ENCODE peak calls at places on chromosomes 4 and X, in four cellular contexts. O, Y, I and Z are unnamed samples.
A peak's percentile ranks its signal among the peaks of the same experiment; 100 is the strongest.

GRCh38 chr4:7677086-7677485 is 242.4 kb upstream of the PSAPL1 start:
- DNase-seq in O (no peak), Y (no peak), I (no peak), Z (no peak)

GRCh38 chrX:131895002-131895401 is 128.1 kb upstream of the STK26 start:
- DNase-seq in O (no peak), Y (no peak), I (no peak), Z (no peak)

GRCh38 chrX:37662181-37662580 is 23.4 kb upstream of the XK start:
- DNase-seq in O (no peak), Y (no peak), I (no peak), Z (no peak)

GRCh38 chr4:38675167-38676121 is 11.4 kb downstream of the KLF3 start:
- DNase-seq in O (no peak), Y (peak; percentile 55), I (peak; percentile 77), Z (peak; percentile 86)

GRCh38 chr4:174423257-174423944 is 98.9 kb downstream of the HPGD start:
- DNase-seq in O (no peak), Y (no peak), I (no peak), Z (peak; percentile 58)

GRCh38 chrX:119885554-119886428 is 9.9 kb upstream of the AKAP14 start:
- DNase-seq in O (no peak), Y (no peak), I (peak; percentile 98), Z (no peak)

GRCh38 chr4:183370786-183371185 is 48.6 kb upstream of the CLDN24 start:
- DNase-seq in O (no peak), Y (no peak), I (no peak), Z (no peak)

GRCh38 chr4:147866532-147867271 is 134.8 kb downstream of the ARHGAP10 start:
- DNase-seq in O (peak; percentile 66), Y (peak; percentile 81), I (peak; percentile 78), Z (peak; percentile 92)

GRCh38 chrX:131572372-131573014 is 28.6 kb downstream of the OR13H1 start:
- DNase-seq in O (no peak), Y (no peak), I (no peak), Z (no peak)

GRCh38 chr4:26124753-26125236 is 196.0 kb upstream of the RBPJ start:
- DNase-seq in O (no peak), Y (no peak), I (no peak), Z (no peak)

GRCh38 chrX:39688576-39689373 is 409.0 kb downstream of the BCOR start:
- DNase-seq in O (no peak), Y (peak; percentile 82), I (peak; percentile 1), Z (peak; percentile 18)

GRCh38 chrX:101397779-101398178 is 7.0 kb downstream of the RPL36A start:
- DNase-seq in O (no peak), Y (no peak), I (no peak), Z (peak; percentile 45)

GRCh38 chr4:116585240-116585639 is 500.1 kb downstream of the TRAM1L1 start:
- DNase-seq in O (no peak), Y (no peak), I (no peak), Z (peak; percentile 5)

GRCh38 chr4:153916273-153916755 is 127.4 kb upstream of the SFRP2 start:
- DNase-seq in O (peak; percentile 51), Y (no peak), I (no peak), Z (no peak)

GRCh38 chrX:9033989-9034388 is at the start of gene FAM9B:
- DNase-seq in O (no peak), Y (peak; percentile 18), I (no peak), Z (no peak)

GRCh38 chrX:127552571-127552970 is 499.6 kb downstream of the ACTRT1 start:
- DNase-seq in O (no peak), Y (no peak), I (no peak), Z (no peak)

GRCh38 chr4:134308910-134309309 is 107.3 kb upstream of the PABPC4L start:
- DNase-seq in O (no peak), Y (no peak), I (no peak), Z (no peak)

GRCh38 chr4:144910753-144911152 is 187.2 kb downstream of the ANAPC10 start:
- DNase-seq in O (no peak), Y (no peak), I (no peak), Z (no peak)

GRCh38 chr4:63315651-63316050 is 1093.6 kb downstream of the TECRL start:
- DNase-seq in O (no peak), Y (no peak), I (no peak), Z (no peak)

GRCh38 chr4:14695411-14695810 is 306.9 kb upstream of the CPEB2 start:
- DNase-seq in O (no peak), Y (no peak), I (no peak), Z (no peak)

GRCh38 chr4:114312349-114312748 is 286.3 kb upstream of the UGT8 start:
- DNase-seq in O (no peak), Y (no peak), I (no peak), Z (no peak)

GRCh38 chr4:1445716-1446445 is 39.6 kb upstream of the NKX1-1 start:
- DNase-seq in O (no peak), Y (no peak), I (no peak), Z (no peak)

GRCh38 chrX:40871385-40872082 is 136.2 kb upstream of the MED14 start:
- DNase-seq in O (peak; percentile 87), Y (no peak), I (no peak), Z (peak; percentile 52)

GRCh38 chr4:8176547-8177399 is 18.2 kb upstream of the ABLIM2 start:
- DNase-seq in O (no peak), Y (peak; percentile 54), I (peak; percentile 65), Z (peak; percentile 45)

GRCh38 chr4:47145630-47146029 is 114.3 kb downstream of the GABRB1 start:
- DNase-seq in O (peak; percentile 41), Y (no peak), I (peak; percentile 1), Z (peak; percentile 2)

GRCh38 chrX:84340981-84341380 is 153.0 kb upstream of the RPS6KA6 start:
- DNase-seq in O (no peak), Y (no peak), I (no peak), Z (no peak)

GRCh38 chr4:152385551-152385950 is 150.3 kb downstream of the FBXW7 start:
- DNase-seq in O (no peak), Y (no peak), I (no peak), Z (peak; percentile 23)

GRCh38 chr4:9833421-9833820 is 52.0 kb downstream of the DRD5 start:
- DNase-seq in O (no peak), Y (no peak), I (no peak), Z (no peak)

GRCh38 chrX:131831185-131831520 is 191.9 kb upstream of the STK26 start:
- DNase-seq in O (no peak), Y (no peak), I (no peak), Z (no peak)

GRCh38 chr4:41129128-41129754 is 85.1 kb downstream of the APBB2 start:
- DNase-seq in O (no peak), Y (no peak), I (no peak), Z (no peak)

GRCh38 chrX:72314881-72315280 is 9.2 kb upstream of the CITED1 start:
- DNase-seq in O (no peak), Y (no peak), I (no peak), Z (no peak)

GRCh38 chr4:121338506-121338905 is 42.3 kb downstream of the QRFPR start:
- DNase-seq in O (no peak), Y (no peak), I (no peak), Z (no peak)

GRCh38 chr4:80219301-80220025 is 22.2 kb downstream of the PRDM8 start:
- DNase-seq in O (no peak), Y (no peak), I (no peak), Z (no peak)

GRCh38 chr4:15717647-15718416 is 15.0 kb downstream of the BST1 start:
- DNase-seq in O (no peak), Y (no peak), I (no peak), Z (peak; percentile 8)
- H3K9ac ChIP-seq in O (no peak overlapping the region), Y (no peak overlapping the region), I (no peak overlapping the region), Z (no peak overlapping the region)

DNA sequence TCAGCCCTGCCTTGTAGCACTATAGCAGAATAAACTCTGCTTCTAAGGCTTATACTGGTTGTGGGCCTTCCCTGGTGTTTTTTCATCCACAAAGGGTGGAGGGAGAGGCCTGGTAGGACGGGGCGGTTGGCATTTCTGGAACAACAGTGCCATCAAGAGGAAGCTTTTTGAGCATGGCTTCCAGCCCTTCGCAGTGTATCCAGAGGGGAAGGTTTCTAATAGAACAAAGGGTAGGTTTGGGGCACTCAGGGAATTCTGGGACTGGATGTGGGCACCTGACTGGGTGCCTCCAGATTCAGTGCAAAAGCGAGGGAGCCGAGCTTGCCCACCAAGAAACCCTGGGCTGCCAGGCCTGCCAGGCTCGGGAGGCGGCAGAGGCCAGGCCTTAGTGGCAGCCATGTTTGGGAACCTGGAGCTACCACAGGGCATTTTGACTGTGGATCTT is 229.6 kb upstream of the AGTR2 start:
- DNase-seq in O (peak; percentile 43), Y (no peak), I (peak; percentile 83), Z (peak; percentile 0)
- TF ChIP-seq MYC in O (no peak), Y (no peak), I (no peak), Z (no peak)

GRCh38 chrX:140563893-140564292 is 59.0 kb upstream of the SOX3 start:
- DNase-seq in O (no peak), Y (no peak), I (no peak), Z (no peak)
- H3K9ac ChIP-seq in O (no peak overlapping the region), Y (no peak overlapping the region), I (no peak overlapping the region), Z (no peak overlapping the region)

DNA sequence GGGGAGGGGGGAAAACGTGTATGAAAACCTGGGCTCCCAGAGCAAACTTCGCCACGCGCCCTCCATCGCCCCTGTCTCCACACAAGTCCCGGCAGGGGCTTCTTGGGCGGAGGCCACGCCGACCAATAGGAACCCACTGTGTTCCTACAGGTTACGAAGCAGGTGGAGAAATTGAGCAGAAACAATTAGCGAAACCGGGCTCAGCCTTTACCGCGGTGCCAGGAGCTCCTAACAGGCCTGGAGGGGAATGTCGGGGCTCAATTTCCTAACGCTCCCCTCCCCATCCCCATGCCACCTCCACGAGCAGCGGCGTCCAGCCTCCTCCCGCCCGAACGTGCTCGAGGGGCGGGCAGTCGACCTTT is 582 bp upstream of the KIT start:
- DNase-seq in O (no peak), Y (no peak), I (no peak), Z (no peak)
- TF ChIP-seq MYC in O (no peak), Y (no peak), I (no peak), Z (no peak)

GRCh38 chr4:186300659-186301377 is 34.8 kb downstream of the F11 start:
- DNase-seq in O (no peak), Y (no peak), I (no peak), Z (no peak)
- H3K9ac ChIP-seq in O (no peak overlapping the region), Y (no peak overlapping the region), I (no peak overlapping the region), Z (no peak overlapping the region)